ENCODE peak calls at places on chromosomes 4 and X, in seven cellular contexts. One of them, this sample, is unnamed.

GRCh38 chr4:120481711-120482110 is 415.1 kb upstream of the MAD2L1 start:
- DNase-seq in AG04449: no peak
- DNase-seq in astrocyte of the hippocampus: no peak
- DNase-seq in endothelial cell: no peak
- DNase-seq in GOT3: no peak
- DNase-seq in activated CD8-positive, alpha-beta memory T cell treated with anti-CD3 and anti-CD28 coated beads, Interleukin-2, amount 50 U/mL, for 48 hours: no peak
- DNase-seq in epithelial cell of prostate: no peak
- DNase-seq in this sample: no peak

GRCh38 chr4:101724093-101724492 is 66.4 kb upstream of the BANK1 start:
- DNase-seq in AG04449: no peak
- DNase-seq in astrocyte of the hippocampus: no peak
- DNase-seq in endothelial cell: no peak
- DNase-seq in GOT3: no peak
- DNase-seq in activated CD8-positive, alpha-beta memory T cell treated with anti-CD3 and anti-CD28 coated beads, Interleukin-2, amount 50 U/mL, for 48 hours: no peak
- DNase-seq in epithelial cell of prostate: no peak
- DNase-seq in this sample: no peak

GRCh38 chr4:16573744-16574143 is 324.7 kb downstream of the LDB2 start:
- DNase-seq in AG04449: no peak
- DNase-seq in astrocyte of the hippocampus: peak; percentile 92
- DNase-seq in endothelial cell: no peak
- DNase-seq in GOT3: peak; percentile 4
- DNase-seq in activated CD8-positive, alpha-beta memory T cell treated with anti-CD3 and anti-CD28 coated beads, Interleukin-2, amount 50 U/mL, for 48 hours: no peak
- DNase-seq in epithelial cell of prostate: no peak
- DNase-seq in this sample: peak; percentile 53

GRCh38 chr4:13907255-13907751 is 279.8 kb upstream of the BOD1L1 start:
- DNase-seq in AG04449: peak; percentile 98
- DNase-seq in astrocyte of the hippocampus: peak; percentile 90
- DNase-seq in endothelial cell: no peak
- DNase-seq in GOT3: peak; percentile 9
- DNase-seq in activated CD8-positive, alpha-beta memory T cell treated with anti-CD3 and anti-CD28 coated beads, Interleukin-2, amount 50 U/mL, for 48 hours: no peak
- DNase-seq in epithelial cell of prostate: peak; percentile 88
- DNase-seq in this sample: no peak

GRCh38 chr4:62328526-62328925 is 1128.4 kb downstream of the ADGRL3 start:
- DNase-seq in AG04449: no peak
- DNase-seq in astrocyte of the hippocampus: no peak
- DNase-seq in endothelial cell: no peak
- DNase-seq in GOT3: no peak
- DNase-seq in activated CD8-positive, alpha-beta memory T cell treated with anti-CD3 and anti-CD28 coated beads, Interleukin-2, amount 50 U/mL, for 48 hours: no peak
- DNase-seq in epithelial cell of prostate: no peak
- DNase-seq in this sample: no peak

GRCh38 chr4:15145709-15146108 is 143.4 kb downstream of the CPEB2 start:
- DNase-seq in AG04449: no peak
- DNase-seq in astrocyte of the hippocampus: no peak
- DNase-seq in endothelial cell: no peak
- DNase-seq in GOT3: no peak
- DNase-seq in activated CD8-positive, alpha-beta memory T cell treated with anti-CD3 and anti-CD28 coated beads, Interleukin-2, amount 50 U/mL, for 48 hours: no peak
- DNase-seq in epithelial cell of prostate: no peak
- DNase-seq in this sample: no peak

GRCh38 chrX:49184294-49185061 is 1.7 kb downstream of the PRICKLE3 start:
- DNase-seq in AG04449: no peak
- DNase-seq in astrocyte of the hippocampus: peak; percentile 92
- DNase-seq in endothelial cell: peak; percentile 75
- DNase-seq in GOT3: peak; percentile 34
- DNase-seq in activated CD8-positive, alpha-beta memory T cell treated with anti-CD3 and anti-CD28 coated beads, Interleukin-2, amount 50 U/mL, for 48 hours: no peak
- DNase-seq in epithelial cell of prostate: peak; percentile 64
- DNase-seq in this sample: peak; percentile 89

GRCh38 chr4:177214935-177215334 is 94.7 kb upstream of the NEIL3 start:
- DNase-seq in AG04449: no peak
- DNase-seq in astrocyte of the hippocampus: no peak
- DNase-seq in endothelial cell: no peak
- DNase-seq in GOT3: no peak
- DNase-seq in activated CD8-positive, alpha-beta memory T cell treated with anti-CD3 and anti-CD28 coated beads, Interleukin-2, amount 50 U/mL, for 48 hours: peak; percentile 55
- DNase-seq in epithelial cell of prostate: no peak
- DNase-seq in this sample: no peak

GRCh38 chrX:39946822-39947221 is 150.9 kb downstream of the BCOR start:
- DNase-seq in AG04449: no peak
- DNase-seq in astrocyte of the hippocampus: peak; percentile 82
- DNase-seq in endothelial cell: peak; percentile 9
- DNase-seq in GOT3: no peak
- DNase-seq in activated CD8-positive, alpha-beta memory T cell treated with anti-CD3 and anti-CD28 coated beads, Interleukin-2, amount 50 U/mL, for 48 hours: no peak
- DNase-seq in epithelial cell of prostate: no peak
- DNase-seq in this sample: no peak

GRCh38 chrX:150329888-150330287 is 33.2 kb upstream of the MAMLD1 start:
- DNase-seq in AG04449: no peak
- DNase-seq in astrocyte of the hippocampus: peak; percentile 19
- DNase-seq in endothelial cell: no peak
- DNase-seq in GOT3: no peak
- DNase-seq in activated CD8-positive, alpha-beta memory T cell treated with anti-CD3 and anti-CD28 coated beads, Interleukin-2, amount 50 U/mL, for 48 hours: no peak
- DNase-seq in epithelial cell of prostate: no peak
- DNase-seq in this sample: no peak

GRCh38 chr4:88215351-88215750 is 56.9 kb upstream of the ABCG2 start:
- DNase-seq in AG04449: no peak
- DNase-seq in astrocyte of the hippocampus: no peak
- DNase-seq in endothelial cell: no peak
- DNase-seq in GOT3: no peak
- DNase-seq in activated CD8-positive, alpha-beta memory T cell treated with anti-CD3 and anti-CD28 coated beads, Interleukin-2, amount 50 U/mL, for 48 hours: no peak
- DNase-seq in epithelial cell of prostate: no peak
- DNase-seq in this sample: no peak

GRCh38 chr4:2802618-2803531 is 10.0 kb downstream of the SH3BP2 start:
- DNase-seq in AG04449: no peak
- DNase-seq in astrocyte of the hippocampus: no peak
- DNase-seq in endothelial cell: no peak
- DNase-seq in GOT3: no peak
- DNase-seq in activated CD8-positive, alpha-beta memory T cell treated with anti-CD3 and anti-CD28 coated beads, Interleukin-2, amount 50 U/mL, for 48 hours: no peak
- DNase-seq in epithelial cell of prostate: no peak
- DNase-seq in this sample: no peak

GRCh38 chr4:71187399-71188196 is 151.2 kb upstream of the SLC4A4 start:
- DNase-seq in AG04449: no peak
- DNase-seq in astrocyte of the hippocampus: peak; percentile 68
- DNase-seq in endothelial cell: peak; percentile 11
- DNase-seq in GOT3: no peak
- DNase-seq in activated CD8-positive, alpha-beta memory T cell treated with anti-CD3 and anti-CD28 coated beads, Interleukin-2, amount 50 U/mL, for 48 hours: peak; percentile 63
- DNase-seq in epithelial cell of prostate: no peak
- DNase-seq in this sample: no peak